ENCODE peak calls at places on chromosomes 7 and 10, in six cellular contexts. W, Q, K, F, U and G are unnamed samples.

GRCh38 chr10:51341216-51341615 is 266.9 kb downstream of the PRKG1 start:
- DNase-seq in W (no peak), Q (no peak), K (no peak), F (no peak), U (no peak), G (no peak)

GRCh38 chr10:13184726-13185514 is 23.6 kb downstream of the MCM10 start:
- DNase-seq in W (no peak), Q (no peak), K (no peak), F (no peak), U (no peak), G (no peak)

GRCh38 chr7:54802841-54803240 is 43.8 kb upstream of the SEC61G start:
- DNase-seq in W (no peak), Q (no peak), K (no peak), F (no peak), U (peak), G (no peak)

GRCh38 chr10:20874261-20874660 is 22.9 kb downstream of the NEBL start:
- DNase-seq in W (no peak), Q (no peak), K (no peak), F (no peak), U (no peak), G (no peak)

GRCh38 chr10:59234814-59235429 is 58.5 kb downstream of the PHYHIPL start:
- DNase-seq in W (peak), Q (peak), K (no peak), F (peak), U (peak), G (peak)

GRCh38 chr10:123573236-123574147 is 92.7 kb upstream of the GPR26 start:
- DNase-seq in W (peak), Q (peak), K (no peak), F (peak), U (peak), G (peak)

GRCh38 chr10:47402681-47403301 is 18.7 kb upstream of the ZNF488 start:
- DNase-seq in W (peak), Q (peak), K (peak), F (peak), U (peak), G (no peak)

GRCh38 chr7:77391230-77391629 is 24.9 kb downstream of the GSAP start:
- DNase-seq in W (no peak), Q (no peak), K (no peak), F (no peak), U (no peak), G (no peak)

GRCh38 chr7:55060690-55061414 is 42.0 kb downstream of the EGFR start:
- DNase-seq in W (no peak), Q (no peak), K (no peak), F (no peak), U (no peak), G (no peak)

GRCh38 chr7:40659231-40659630 is 524.4 kb downstream of the SUGCT start:
- DNase-seq in W (no peak), Q (no peak), K (no peak), F (no peak), U (no peak), G (no peak)

GRCh38 chr7:16921644-16922257 is 40.0 kb upstream of the AGR3 start:
- DNase-seq in W (peak), Q (no peak), K (peak), F (no peak), U (peak), G (no peak)

GRCh38 chr10:126955396-126955795 is 50.2 kb downstream of the DOCK1 start:
- DNase-seq in W (no peak), Q (no peak), K (no peak), F (no peak), U (peak), G (no peak)

GRCh38 chr7:47574473-47575328 is 7.2 kb downstream of the TNS3 start:
- DNase-seq in W (no peak), Q (peak), K (no peak), F (no peak), U (peak), G (no peak)

GRCh38 chr10:80104066-80104926 is 25.8 kb downstream of the TMEM254 start:
- DNase-seq in W (no peak), Q (no peak), K (no peak), F (peak), U (no peak), G (no peak)

GRCh38 chr10:80465839-80466590 is 11.9 kb downstream of the TSPAN14 start:
- DNase-seq in W (no peak), Q (no peak), K (no peak), F (no peak), U (peak), G (no peak)

GRCh38 chr10:99329891-99330674 is 927 bp downstream of the CNNM1 start:
- DNase-seq in W (peak), Q (no peak), K (no peak), F (peak), U (peak), G (no peak)

GRCh38 chr7:39741942-39742623 is 118.7 kb downstream of the RALA start:
- DNase-seq in W (peak), Q (peak), K (no peak), F (peak), U (peak), G (no peak)

GRCh38 chr10:71580415-71580814 is 139.2 kb downstream of the C10orf105 start:
- DNase-seq in W (no peak), Q (no peak), K (no peak), F (no peak), U (no peak), G (no peak)

GRCh38 chr10:116947838-116948529 is 57.0 kb downstream of the SHTN1 start:
- DNase-seq in W (no peak), Q (no peak), K (peak), F (peak), U (peak), G (no peak)

GRCh38 chr7:137873524-137873923 is 26.8 kb upstream of the DGKI start:
- DNase-seq in W (no peak), Q (no peak), K (no peak), F (no peak), U (peak), G (no peak)

GRCh38 chr7:77888998-77889397 is 90.4 kb downstream of the PHTF2 start:
- DNase-seq in W (peak), Q (no peak), K (no peak), F (no peak), U (no peak), G (no peak)

GRCh38 chr7:155381852-155382801 is 75.8 kb upstream of the EN2 start:
- DNase-seq in W (peak), Q (no peak), K (no peak), F (no peak), U (no peak), G (no peak)

GRCh38 chr10:4266387-4267083 is 481.5 kb upstream of the KLF6 start:
- DNase-seq in W (no peak), Q (no peak), K (no peak), F (no peak), U (no peak), G (no peak)

GRCh38 chr10:34303022-34303421 is 512.1 kb downstream of the PARD3 start:
- DNase-seq in W (no peak), Q (no peak), K (no peak), F (no peak), U (no peak), G (no peak)

GRCh38 chr10:77782328-77783061 is 144.1 kb downstream of the DLG5 start:
- DNase-seq in W (no peak), Q (no peak), K (no peak), F (no peak), U (no peak), G (no peak)

GRCh38 chr10:22713853-22714523 is 390 bp downstream of the PIP4K2A start:
- DNase-seq in W (peak), Q (peak), K (no peak), F (peak), U (peak), G (no peak)

GRCh38 chr10:78931333-78932083 is 137.3 kb upstream of the ZMIZ1 start:
- DNase-seq in W (no peak), Q (peak), K (no peak), F (peak), U (peak), G (no peak)

GRCh38 chr10:88293073-88293472 is 290.0 kb downstream of the RNLS start:
- DNase-seq in W (no peak), Q (no peak), K (no peak), F (no peak), U (no peak), G (no peak)

GRCh38 chr10:58362026-58362799 is 23.0 kb upstream of the TFAM start:
- DNase-seq in W (no peak), Q (no peak), K (no peak), F (no peak), U (no peak), G (no peak)

GRCh38 chr7:7138897-7139296 is 43.4 kb upstream of the C1GALT1 start:
- DNase-seq in W (no peak), Q (no peak), K (no peak), F (no peak), U (no peak), G (no peak)

GRCh38 chr7:42574693-42575084 is 337.2 kb downstream of the C7orf25 start:
- DNase-seq in W (peak), Q (no peak), K (no peak), F (peak), U (no peak), G (no peak)

GRCh38 chr10:99784731-99785441 is 2.4 kb downstream of the ABCC2 start:
- DNase-seq in W (no peak), Q (no peak), K (no peak), F (no peak), U (peak), G (no peak)

GRCh38 chr7:158283016-158283974 is 304.3 kb downstream of the PTPRN2 start:
- DNase-seq in W (no peak), Q (no peak), K (no peak), F (no peak), U (no peak), G (no peak)

GRCh38 chr7:27944626-27945025 is 204.7 kb downstream of the TAX1BP1 start:
- DNase-seq in W (no peak), Q (no peak), K (no peak), F (no peak), U (no peak), G (no peak)

GRCh38 chr10:92573798-92574544 is at the start of gene IDE:
- DNase-seq in W (peak), Q (peak), K (no peak), F (peak), U (peak), G (peak)

GRCh38 chr7:92359801-92360200 is 87.5 kb upstream of the GATAD1 start:
- DNase-seq in W (no peak), Q (no peak), K (no peak), F (no peak), U (no peak), G (no peak)

GRCh38 chr7:2452074-2452507 is 24.1 kb downstream of the GRIFIN start:
- DNase-seq in W (no peak), Q (peak), K (no peak), F (peak), U (peak), G (no peak)